ENCODE peak calls at places on chromosome 15, in four cellular contexts. P is body of pancreas, Y is uterus, Z is tibial nerve. J is an unnamed sample.
A peak's percentile ranks its signal among the peaks of the same experiment; 100 is the strongest.

GRCh38 chr15:82543155-82543554 is 2.9 kb upstream of the RPS17 start:
- DNase-seq in P (no peak), Y (no peak), Z (no peak), J (no peak)

GRCh38 chr15:81054236-81054635 is 53.5 kb downstream of the TLNRD1 start:
- DNase-seq in P (no peak), Y (no peak), Z (no peak), J (no peak)

GRCh38 chr15:67930720-67931119 is 90.9 kb upstream of the RNU6-1 start:
- DNase-seq in P (peak; percentile 50), Y (no peak), Z (no peak), J (no peak)

GRCh38 chr15:86855962-86856361 is 776.3 kb downstream of the AGBL1 start:
- DNase-seq in P (no peak), Y (no peak), Z (no peak), J (no peak)

GRCh38 chr15:65385868-65386253 is 8.1 kb upstream of the IGDCC3 start:
- DNase-seq in P (no peak), Y (peak; percentile 56), Z (no peak), J (no peak)

GRCh38 chr15:28123408-28124023 is 24.4 kb upstream of the OCA2 start:
- DNase-seq in P (peak; percentile 92), Y (no peak), Z (peak; percentile 79), J (peak; percentile 76)

GRCh38 chr15:76431936-76432335 is 95.4 kb downstream of the ISL2 start:
- DNase-seq in P (no peak), Y (no peak), Z (no peak), J (no peak)

GRCh38 chr15:97482521-97482920 is 478.0 kb upstream of the ARRDC4 start:
- DNase-seq in P (no peak), Y (no peak), Z (no peak), J (no peak)

GRCh38 chr15:80856809-80857377 is 77.7 kb downstream of the CEMIP start:
- DNase-seq in P (peak; percentile 88), Y (peak; percentile 43), Z (peak; percentile 12), J (no peak)

GRCh38 chr15:63448261-63448660 is 56.1 kb upstream of the USP3 start:
- DNase-seq in P (no peak), Y (no peak), Z (peak; percentile 24), J (peak; percentile 38)

GRCh38 chr15:69979269-69979668 is 118.4 kb downstream of the TLE3 start:
- DNase-seq in P (peak; percentile 13), Y (no peak), Z (no peak), J (no peak)

GRCh38 chr15:89673162-89673506 is 6.0 kb downstream of the PLIN1 start:
- DNase-seq in P (peak; percentile 54), Y (no peak), Z (no peak), J (peak; percentile 52)

GRCh38 chr15:52658955-52659354 is 20.2 kb downstream of the ATOSA start:
- DNase-seq in P (no peak), Y (no peak), Z (no peak), J (no peak)

GRCh38 chr15:62979252-62979651 is 63.3 kb upstream of the TPM1 start:
- DNase-seq in P (no peak), Y (no peak), Z (no peak), J (no peak)

GRCh38 chr15:51180009-51180408 is 85.3 kb upstream of the TNFAIP8L3 start:
- DNase-seq in P (no peak), Y (no peak), Z (no peak), J (no peak)

GRCh38 chr15:90838544-90838943 is 29.8 kb upstream of the FURIN start:
- DNase-seq in P (no peak), Y (no peak), Z (no peak), J (no peak)

GRCh38 chr15:60035344-60035743 is 31.2 kb downstream of the FOXB1 start:
- DNase-seq in P (no peak), Y (no peak), Z (no peak), J (no peak)

GRCh38 chr15:66675456-66675855 is 26.6 kb upstream of the SMAD6 start:
- DNase-seq in P (no peak), Y (no peak), Z (no peak), J (no peak)

GRCh38 chr15:40047413-40048154 is 8.6 kb upstream of the SRP14 start:
- DNase-seq in P (peak; percentile 46), Y (peak; percentile 60), Z (no peak), J (peak; percentile 83)

GRCh38 chr15:98677345-98678059 is 29.2 kb downstream of the IGF1R start:
- DNase-seq in P (no peak), Y (no peak), Z (no peak), J (no peak)

GRCh38 chr15:84752700-84753099 is 4.3 kb downstream of the ZNF592 start:
- DNase-seq in P (no peak), Y (no peak), Z (no peak), J (no peak)

GRCh38 chr15:84750583-84751092 is 2.2 kb downstream of the ZNF592 start:
- DNase-seq in P (no peak), Y (no peak), Z (no peak), J (no peak)

GRCh38 chr15:84748274-84749110 is at the start of gene ZNF592:
- DNase-seq in P (peak; percentile 88), Y (peak; percentile 77), Z (peak; percentile 59), J (peak; percentile 85)

GRCh38 chr15:84749111-84749991 is 959 bp downstream of the ZNF592 start:
- DNase-seq in P (peak; percentile 59), Y (peak; percentile 35), Z (no peak), J (no peak)

GRCh38 chr15:84752195-84752594 is 3.8 kb downstream of the ZNF592 start:
- DNase-seq in P (no peak), Y (no peak), Z (no peak), J (no peak)
- H3K27ac ChIP-seq in P (peak overlapping the region; percentile 70), Y (no peak overlapping the region), Z (peak overlapping the region; percentile 52), J (peak overlapping the region; percentile 60)

GRCh38 chr15:45276851-45277250 is 24.8 kb downstream of the SLC28A2 start:
- DNase-seq in P (no peak), Y (no peak), Z (peak; percentile 15), J (no peak)

GRCh38 chr15:45274636-45275035 is 22.6 kb downstream of the SLC28A2 start:
- DNase-seq in P (no peak), Y (no peak), Z (no peak), J (no peak)

GRCh38 chr15:45279024-45279697 is 27.1 kb downstream of the SLC28A2 start:
- DNase-seq in P (peak; percentile 98), Y (peak; percentile 97), Z (peak; percentile 98), J (peak; percentile 93)
- TF ChIP-seq POLR2A in P (peak; percentile 89), Y (peak; percentile 76), Z (peak; percentile 76), J (peak; percentile 63)

DNA sequence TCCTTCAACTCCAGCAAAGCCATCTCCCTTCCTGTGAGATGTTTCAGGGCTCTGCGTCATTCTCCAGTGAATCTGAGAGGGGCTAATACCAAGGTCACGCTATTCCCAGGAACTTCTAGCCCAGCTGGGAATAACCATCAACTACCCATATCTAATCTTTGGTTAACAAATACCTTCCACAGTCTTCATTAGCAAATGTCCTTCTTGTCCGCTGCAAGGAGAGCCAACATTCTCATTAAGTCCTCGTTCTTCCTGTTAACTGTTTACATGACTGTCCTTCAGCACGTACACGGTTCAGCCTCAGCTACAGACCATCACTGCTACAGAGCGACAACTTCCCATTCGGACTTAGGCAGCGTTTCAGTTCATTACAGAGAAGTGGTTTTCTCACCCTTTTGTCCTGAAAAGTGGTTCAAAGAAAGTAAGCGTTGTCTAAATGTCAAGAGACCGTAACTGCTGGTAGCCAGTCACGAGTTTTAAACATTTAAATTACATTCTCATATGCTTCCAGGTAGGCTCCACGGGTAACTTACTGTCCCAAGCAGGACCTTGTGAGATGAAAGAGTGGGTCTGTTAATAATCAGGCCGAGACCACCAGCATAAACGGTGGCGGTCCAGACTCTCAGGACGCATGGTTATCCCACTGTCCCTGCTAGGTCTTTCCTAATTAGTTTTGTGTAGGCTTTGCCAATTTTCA is 63.9 kb downstream of the CHSY1 start:
- DNase-seq in P (no peak), Y (no peak), Z (no peak), J (no peak)
- H3K27ac ChIP-seq in P (peak overlapping the region; percentile 50), Y (peak overlapping the region; percentile 76), Z (peak overlapping the region; percentile 53), J (peak overlapping the region; percentile 78)

GRCh38 chr15:44094776-44095175 is 100.3 kb downstream of the FRMD5 start:
- DNase-seq in P (no peak), Y (no peak), Z (no peak), J (no peak)
- TF ChIP-seq POLR2A in P (no peak), Y (no peak), Z (no peak), J (no peak)

GRCh38 chr15:55897560-55898336 is 95.7 kb downstream of the NEDD4 start:
- DNase-seq in P (peak; percentile 62), Y (peak; percentile 40), Z (peak; percentile 48), J (peak; percentile 33)

GRCh38 chr15:55893852-55894251 is 99.6 kb downstream of the NEDD4 start:
- DNase-seq in P (no peak), Y (no peak), Z (no peak), J (no peak)

GRCh38 chr15:55899537-55899936 is 93.9 kb downstream of the NEDD4 start:
- DNase-seq in P (no peak), Y (no peak), Z (no peak), J (no peak)

GRCh38 chr15:55900019-55900418 is 93.4 kb downstream of the NEDD4 start:
- DNase-seq in P (no peak), Y (no peak), Z (no peak), J (no peak)

DNA sequence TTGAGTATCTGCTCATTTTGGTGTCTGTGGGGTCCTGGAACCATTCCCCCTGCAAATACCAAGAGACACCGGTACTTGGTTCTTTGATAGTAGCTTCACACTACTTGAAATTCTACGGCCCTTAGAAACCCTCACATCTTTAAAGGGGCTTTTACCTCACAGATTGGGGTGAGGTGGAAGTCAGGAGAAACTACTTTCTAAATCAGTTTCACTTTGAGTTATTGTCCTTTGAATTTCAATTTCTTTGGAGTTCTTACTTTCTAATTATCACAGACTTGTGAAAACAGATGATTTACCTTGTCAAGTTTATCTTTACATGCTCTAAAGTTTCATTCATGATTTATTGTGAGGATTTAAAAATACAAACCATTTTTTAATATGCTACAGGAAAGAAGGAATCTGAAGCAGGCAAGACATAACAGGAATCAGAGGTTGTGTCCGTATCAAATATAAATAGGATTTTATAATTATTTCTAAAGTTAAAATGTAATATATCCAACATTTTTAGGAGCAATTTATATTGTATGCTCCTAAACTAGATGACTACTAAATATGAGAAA is 98.9 kb downstream of the NEDD4 start:
- DNase-seq in P (no peak), Y (no peak), Z (no peak), J (no peak)
- H3K27ac ChIP-seq in P (no peak overlapping the region), Y (peak overlapping the region; percentile 46), Z (no peak overlapping the region), J (peak overlapping the region; percentile 5)

GRCh38 chr15:44536962-44537727 is at the start of gene EIF3J:
- DNase-seq in P (peak; percentile 97), Y (peak; percentile 95), Z (peak; percentile 88), J (peak; percentile 99)
- TF ChIP-seq POLR2A in P (peak; percentile 99), Y (peak; percentile 82), Z (peak; percentile 63), J (no peak)

GRCh38 chr15:31489801-31490646 is 163.4 kb downstream of the KLF13 start:
- DNase-seq in P (peak; percentile 57), Y (no peak), Z (no peak), J (no peak)
- H3K27ac ChIP-seq in P (no peak overlapping the region), Y (peak overlapping the region; percentile 50), Z (no peak overlapping the region), J (peak overlapping the region; percentile 59)

DNA sequence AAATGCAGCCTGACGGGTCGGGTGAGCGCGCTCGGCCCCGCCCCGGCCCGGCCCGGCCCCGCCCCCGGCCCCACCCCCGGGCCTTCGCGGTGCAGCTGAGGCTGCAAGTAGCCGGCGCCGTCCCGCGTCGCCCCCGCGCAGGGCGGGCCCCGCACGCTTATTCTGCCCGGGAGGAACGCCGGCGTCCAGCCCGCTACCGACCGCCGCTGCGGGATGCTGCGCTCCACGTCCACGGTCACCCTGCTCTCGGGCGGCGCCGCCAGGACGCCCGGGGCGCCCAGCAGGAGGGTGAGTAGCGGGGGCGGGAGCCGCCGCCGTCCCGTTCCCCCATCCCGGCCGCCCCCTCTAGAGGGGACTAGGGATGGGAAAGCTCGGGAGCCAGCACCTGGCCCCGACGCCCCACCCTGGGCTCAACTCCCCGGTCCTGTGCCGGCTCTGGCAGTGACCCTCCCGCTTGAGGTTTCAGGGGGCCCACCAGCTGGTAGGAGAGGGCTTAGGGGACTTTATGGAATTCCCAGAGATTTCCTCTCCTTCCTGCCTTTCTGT is at the start of gene MYZAP:
- DNase-seq in P (peak; percentile 86), Y (peak; percentile 38), Z (no peak), J (peak; percentile 67)
- TF ChIP-seq POLR2A in P (peak; percentile 33), Y (peak; percentile 45), Z (no peak), J (no peak)